ENCODE peak calls at places on chromosome 2, in ten cellular contexts. G is heart right ventricle; Q is CD8-positive, alpha-beta memory T cell; V is CD8-positive, alpha-beta T cell; P is cardiac muscle cell; Z is hepatocyte; C is adipocyte; M is GM23248; F is left ventricle myocardium inferior; X is iPS DF 6.9. Y is an unnamed sample. For H3K9me3 and H3K36me3, the result is how much of the 10 kb centered on the place peaks cover.

GRCh38 chr2:208501217-208501616 is 94.6 kb downstream of the PTH2R start:
- DNase-seq in C (no peak), X (peak), M (no peak), G (no peak), Z (peak), V (no peak), F (no peak), P (peak), Q (no peak), Y (no peak)

GRCh38 chr2:231519975-231520555 is 10.2 kb downstream of the NMUR1 start:
- DNase-seq in C (no peak), P (no peak), X (no peak), Z (no peak), F (no peak), V (no peak), Q (no peak), G (no peak), M (no peak), Y (no peak)

GRCh38 chr2:142824756-142825155 is 52.7 kb upstream of the KYNU start:
- DNase-seq in V (no peak), P (no peak), F (no peak), X (no peak), Z (no peak), C (no peak), Q (no peak), G (no peak), M (peak), Y (no peak)

GRCh38 chr2:147500819-147501395 is 343.9 kb upstream of the ACVR2A start:
- DNase-seq in C (no peak), Z (no peak), M (no peak), V (no peak), Q (no peak), P (no peak), X (no peak), G (no peak), F (no peak), Y (no peak)

GRCh38 chr2:227545990-227546389 is 52.7 kb upstream of the SCYGR2 start:
- DNase-seq in G (no peak), F (no peak), Q (peak), P (no peak), X (no peak), V (no peak), M (no peak), Z (no peak), C (no peak), Y (peak)

GRCh38 chr2:84970266-84970955 is 550 bp upstream of the KCMF1 start:
- DNase-seq in Q (peak), V (peak), Z (peak), F (peak), M (peak), G (peak), X (no peak), P (peak), C (peak), Y (peak)

GRCh38 chr2:34785206-34785785 is 1186.2 kb upstream of the FAM98A start:
- DNase-seq in V (no peak), C (no peak), P (no peak), Z (no peak), F (no peak), X (no peak), G (no peak), Q (no peak), M (no peak), Y (no peak)

GRCh38 chr2:70977605-70978205 is 725 bp upstream of the ANKRD53 start:
- DNase-seq in M (peak), Q (no peak), V (no peak), G (no peak), X (no peak), F (no peak), Z (no peak), C (peak), P (no peak), Y (peak)

GRCh38 chr2:108560241-108560811 is 26.1 kb downstream of the LIMS1 start:
- DNase-seq in M (no peak), Z (no peak), F (no peak), G (no peak), V (no peak), Q (no peak), X (no peak), C (no peak), P (no peak), Y (no peak)

GRCh38 chr2:241659150-241659739 is 21.8 kb downstream of the ATG4B start:
- DNase-seq in Z (peak), X (peak), P (peak), G (peak), F (peak), M (peak), Q (peak), C (peak), V (peak), Y (peak)

GRCh38 chr2:88658318-88658717 is 31.1 kb upstream of the EIF2AK3 start:
- DNase-seq in V (no peak), Z (no peak), X (no peak), F (no peak), G (no peak), P (no peak), C (peak), M (peak), Q (no peak), Y (no peak)

GRCh38 chr2:136247204-136247990 is 129.4 kb upstream of the CXCR4 start:
- DNase-seq in F (no peak), Q (no peak), Z (no peak), G (no peak), P (no peak), C (no peak), M (peak), V (no peak), X (no peak), Y (no peak)

GRCh38 chr2:10864888-10865551 is 46.7 kb upstream of the KCNF1 start:
- DNase-seq in F (no peak), G (no peak), Z (no peak), P (no peak), Q (no peak), M (no peak), X (no peak), V (peak), C (no peak), Y (peak)

GRCh38 chr2:123513351-123513750 is 511.7 kb upstream of the CNTNAP5 start:
- DNase-seq in F (no peak), C (no peak), P (peak), M (no peak), X (no peak), G (no peak), Z (no peak), Q (no peak), V (no peak), Y (no peak)

GRCh38 chr2:160225722-160226121 is 25.6 kb upstream of the ITGB6 start:
- DNase-seq in C (no peak), G (no peak), Z (no peak), M (no peak), X (no peak), Q (no peak), F (no peak), V (no peak), P (no peak), Y (no peak)

GRCh38 chr2:80624062-80624461 is 319.5 kb upstream of the LRRTM1 start:
- DNase-seq in F (no peak), M (no peak), P (no peak), Q (no peak), C (no peak), G (no peak), X (no peak), Z (no peak), V (no peak), Y (no peak)
- H3K9me3 ChIP-seq in F (under half), M (under half), P (under half), Q (under half), C (under half), G (under half), X (under half), Z (under half), V (under half), Y (under half)

GRCh38 chr2:69790601-69790959 is 38.9 kb upstream of the GMCL1 start:
- DNase-seq in Z (no peak), Q (no peak), M (no peak), V (no peak), X (no peak), G (no peak), C (no peak), P (no peak), F (no peak), Y (no peak)
- H3K4me3 ChIP-seq in Z (no peak), Q (no peak), M (peak), V (no peak), X (no peak), G (no peak), C (peak), P (no peak), F (peak), Y (no peak)

DNA sequence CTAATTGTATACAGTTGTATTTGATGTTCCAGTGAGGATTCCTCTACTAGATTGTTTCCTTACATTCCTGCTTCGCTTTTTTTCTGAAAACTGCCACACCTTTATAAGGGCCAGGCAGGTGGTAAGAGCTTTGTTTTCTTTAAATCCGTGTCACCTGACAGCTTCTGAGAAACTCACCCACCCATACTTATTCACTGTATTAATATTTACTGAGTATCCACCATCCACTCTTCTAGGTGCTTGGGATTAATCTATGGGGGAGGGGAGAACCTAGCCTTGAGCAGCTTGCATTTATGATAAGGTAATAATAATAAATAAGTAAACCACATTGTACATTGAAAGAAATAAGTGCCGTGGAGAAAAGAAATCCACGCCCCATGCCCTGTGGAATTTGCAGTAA is 174.7 kb upstream of the AGAP1 start:
- DNase-seq in G (no peak), P (no peak), Z (no peak), X (no peak), F (no peak), C (no peak), M (no peak), V (no peak), Q (no peak), Y (no peak)
- H3K36me3 ChIP-seq in G (under half), P (under half), Z (under half), X (under half), F (under half), C (under half), M (under half), V (under half), Q (under half), Y (under half)

GRCh38 chr2:220410296-220410695 is 782.9 kb downstream of the SLC4A3 start:
- DNase-seq in Q (no peak), V (no peak), F (no peak), X (no peak), G (no peak), M (no peak), Z (no peak), C (no peak), P (no peak), Y (no peak)
- H3K9me3 ChIP-seq in Q (under half), V (under half), F (half or more), X (under half), G (under half), M (under half), Z (under half), C (under half), P (under half), Y (under half)

GRCh38 chr2:237600205-237600846 is 9.8 kb upstream of the RAB17 start:
- DNase-seq in Q (no peak), X (no peak), M (peak), G (peak), Z (peak), P (no peak), C (peak), V (no peak), F (peak), Y (no peak)
- H3K4me3 ChIP-seq in Q (no peak), X (no peak), M (peak), G (peak), Z (no peak), P (no peak), C (peak), V (no peak), F (peak), Y (no peak)

DNA sequence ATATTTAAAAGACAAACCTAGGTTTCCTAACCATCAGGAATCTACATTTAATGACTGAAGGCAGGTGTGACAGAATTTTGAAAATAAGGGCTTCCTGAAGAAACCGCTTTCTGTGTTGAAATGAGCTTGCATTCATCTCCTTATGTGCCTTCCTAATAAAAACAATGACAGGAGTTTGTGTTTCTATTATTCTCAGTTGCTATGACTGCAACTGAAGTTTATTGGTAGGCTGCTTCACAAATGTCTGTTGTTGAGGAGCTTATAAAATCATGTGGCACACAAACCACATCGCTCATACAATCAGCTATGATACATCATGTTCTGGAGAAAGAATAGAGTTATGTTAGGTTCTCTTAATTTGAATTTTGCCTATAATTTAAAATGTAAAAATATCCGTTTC is 362.7 kb upstream of the SLC8A1 start:
- DNase-seq in F (no peak), Q (no peak), X (no peak), C (no peak), G (no peak), M (no peak), P (no peak), V (no peak), Z (no peak), Y (no peak)
- H3K36me3 ChIP-seq in F (under half), Q (under half), X (under half), C (under half), G (under half), M (under half), P (under half), V (under half), Z (under half), Y (under half)

DNA sequence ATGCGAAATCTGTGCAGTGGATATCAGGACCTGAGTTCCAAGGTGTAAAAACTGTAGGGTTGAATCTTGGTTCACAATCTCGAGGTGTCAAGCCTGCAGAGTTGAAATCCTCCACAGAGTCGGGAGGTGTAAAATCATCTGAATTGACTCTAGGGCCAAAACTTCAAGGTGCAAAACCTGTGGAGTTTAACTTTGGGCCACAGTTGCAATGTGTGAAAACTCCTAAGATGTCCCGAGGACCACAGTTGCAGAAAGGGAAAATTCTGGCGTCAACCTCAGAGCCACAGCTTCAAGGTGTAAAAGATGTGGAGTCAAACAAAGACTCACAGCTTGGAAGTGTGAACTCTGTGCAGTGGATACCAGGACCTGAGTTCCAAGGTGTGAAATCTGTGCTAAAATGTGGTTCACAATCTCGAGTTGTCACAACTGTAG is 9.8 kb upstream of the ZNF512 start:
- DNase-seq in Q (no peak), F (no peak), M (no peak), G (no peak), X (no peak), P (no peak), Z (no peak), V (no peak), C (no peak), Y (no peak)
- H3K9me3 ChIP-seq in Q (under half), F (half or more), M (under half), G (half or more), X (under half), P (under half), Z (under half), V (under half), C (under half), Y (under half)

Y was measured in CD4-positive, CD25-positive, alpha-beta regulatory T cell.